ENCODE peak calls at places on chromosomes 2 and 18, in six cellular contexts. U is CD8-positive, alpha-beta T cell; N is HL-60; H is lung; T is choroid plexus epithelial cell; W is HFF-Myc. J is an unnamed sample.

GRCh38 chr2:234826676-234827075 is 125.1 kb upstream of the SH3BP4 start:
- DNase-seq in T (peak; percentile 30), U (no peak), H (no peak), N (no peak), W (no peak), J (no peak)

GRCh38 chr2:108407864-108408729 is 30.3 kb downstream of the SULT1C4 start:
- DNase-seq in U (no peak), T (peak; percentile 35), N (no peak), W (no peak), H (no peak), J (no peak)

GRCh38 chr2:56444339-56444738 is 260.5 kb downstream of the CCDC85A start:
- DNase-seq in N (no peak), W (no peak), T (peak; percentile 25), H (no peak), U (no peak), J (no peak)

GRCh38 chr2:105383456-105383855 is 15.4 kb downstream of the FHL2 start:
- DNase-seq in T (no peak), H (no peak), W (no peak), U (no peak), N (no peak), J (no peak)

GRCh38 chr2:176500921-176501320 is 231.7 kb downstream of the MTX2 start:
- DNase-seq in H (no peak), U (no peak), W (no peak), N (no peak), T (peak; percentile 8), J (no peak)

GRCh38 chr2:129690049-129690448 is 289.4 kb upstream of the RAB6C start:
- DNase-seq in T (no peak), H (no peak), N (no peak), W (no peak), U (no peak), J (no peak)

GRCh38 chr18:7038330-7038846 is 79.2 kb downstream of the LAMA1 start:
- DNase-seq in T (peak; percentile 100), W (peak; percentile 83), N (no peak), H (peak; percentile 74), U (no peak), J (no peak)

GRCh38 chr2:127508025-127508620 is 18.2 kb downstream of the IWS1 start:
- DNase-seq in W (no peak), N (no peak), T (peak; percentile 43), H (no peak), U (no peak), J (no peak)

GRCh38 chr2:24315669-24316068 is 44.7 kb downstream of the ITSN2 start:
- DNase-seq in H (no peak), T (no peak), W (no peak), U (no peak), N (no peak), J (no peak)

GRCh38 chr2:42754021-42754775 is 9.7 kb downstream of the OXER1 start:
- DNase-seq in U (no peak), H (no peak), N (no peak), T (peak; percentile 29), W (no peak), J (no peak)

GRCh38 chr2:3606370-3607124 is 11.6 kb downstream of the COLEC11 start:
- DNase-seq in N (no peak), U (no peak), H (peak; percentile 27), T (no peak), W (no peak), J (peak; percentile 84)

GRCh38 chr2:210663574-210663973 is 107.2 kb downstream of the CPS1 start:
- DNase-seq in U (no peak), H (no peak), W (no peak), N (no peak), T (peak; percentile 64), J (no peak)
- TF ChIP-seq CTCF in U (no peak), H (no peak), W (no peak), N (no peak), T (peak; percentile 58), J (peak; percentile 30)

GRCh38 chr2:26922638-26923466 is 47.6 kb upstream of the MAPRE3 start:
- DNase-seq in W (peak; percentile 22), U (peak; percentile 37), H (no peak), N (peak; percentile 30), T (peak; percentile 74), J (no peak)
- TF ChIP-seq CTCF in W (peak; percentile 65), U (peak; percentile 68), H (no peak), N (peak; percentile 78), T (peak; percentile 79), J (peak; percentile 71)

GRCh38 chr2:30519796-30520195 is 72.8 kb downstream of the LCLAT1 start:
- DNase-seq in N (no peak), H (no peak), U (no peak), T (no peak), W (no peak), J (no peak)
- TF ChIP-seq CTCF in N (no peak), H (no peak), U (no peak), T (no peak), W (no peak), J (no peak)

GRCh38 chr2:12436483-12436882 is 280.3 kb upstream of the TRIB2 start:
- DNase-seq in H (no peak), T (peak; percentile 60), W (no peak), N (no peak), U (no peak), J (no peak)

GRCh38 chr2:12434609-12435008 is 282.1 kb upstream of the TRIB2 start:
- DNase-seq in U (no peak), H (no peak), T (no peak), N (no peak), W (no peak), J (no peak)

GRCh38 chr2:12432985-12433640 is 283.6 kb upstream of the TRIB2 start:
- DNase-seq in U (no peak), H (no peak), T (peak; percentile 60), W (no peak), N (no peak), J (no peak)

GRCh38 chr2:12430036-12430795 is 286.5 kb upstream of the TRIB2 start:
- DNase-seq in N (no peak), T (peak; percentile 59), W (no peak), U (no peak), H (no peak), J (no peak)

DNA sequence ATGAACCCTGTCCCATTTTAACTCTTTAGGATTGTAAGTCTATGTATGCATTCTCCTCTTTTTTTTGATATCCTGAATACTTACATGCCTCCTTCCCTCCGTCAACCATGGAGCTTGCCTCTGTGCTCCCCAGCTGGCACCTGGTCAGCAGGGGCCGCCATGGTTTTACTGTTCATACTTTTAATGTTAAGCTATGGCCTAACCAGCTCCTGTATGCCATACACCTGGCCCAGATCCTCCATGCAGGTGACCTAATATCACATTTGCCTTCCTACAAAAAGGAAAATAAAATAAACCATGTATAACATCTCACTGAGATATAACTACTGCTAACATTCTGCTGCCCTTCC is 283.1 kb upstream of the TRIB2 start:
- DNase-seq in T (no peak), U (no peak), N (no peak), W (no peak), H (no peak), J (no peak)
- TF ChIP-seq CTCF in T (no peak), U (no peak), N (no peak), W (no peak), H (no peak), J (peak; percentile 21)

DNA sequence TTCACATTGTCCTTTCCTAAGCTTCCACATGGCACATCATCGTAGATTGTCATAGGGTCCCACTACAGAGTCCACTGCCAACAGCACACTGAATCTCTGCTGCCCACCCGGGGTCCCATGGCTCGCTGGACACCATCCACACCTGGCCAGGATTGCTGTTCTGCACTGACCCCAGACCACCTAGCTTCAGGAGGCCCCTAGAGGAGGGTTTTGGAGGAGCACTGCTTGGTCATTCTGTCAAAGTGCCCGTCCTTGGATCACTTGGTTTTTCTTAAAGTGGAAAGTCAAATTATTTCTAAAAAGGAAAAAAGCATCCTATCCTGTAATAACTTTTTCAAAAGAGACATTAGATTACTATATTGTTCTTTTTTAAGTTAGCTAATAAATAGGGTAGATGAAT is 59.0 kb downstream of the CHRNA1 start:
- DNase-seq in H (no peak), U (no peak), N (no peak), W (no peak), T (no peak), J (no peak)
- TF ChIP-seq CTCF in H (no peak), U (no peak), N (no peak), W (no peak), T (no peak), J (no peak)